ENCODE peak calls at places on chromosomes 6 and 20, in five cellular contexts. Y is stimulated activated CD8-positive, alpha-beta memory T cell treated with anti-CD3 and anti-CD28 coated beads, Interleukin-2, amount 100 ng/mL, for 1 hour; V is CD8-positive, alpha-beta T cell; M is NCI-H1694; W is activated CD4-positive, CD25-positive, alpha-beta regulatory T cell. H is an unnamed sample.

GRCh38 chr6:71289039-71289801 is 609 bp downstream of the OGFRL1 start:
- DNase-seq in Y (no peak), V (peak; percentile 3), M (peak; percentile 23), W (no peak), H (peak; percentile 30)

GRCh38 chr6:43967692-43968091 is 159.6 kb downstream of the MRPL14 start:
- DNase-seq in Y (no peak), V (no peak), M (no peak), W (no peak), H (no peak)

GRCh38 chr6:119497988-119498727 is 148.6 kb upstream of the MAN1A1 start:
- DNase-seq in Y (no peak), V (no peak), M (peak; percentile 9), W (no peak), H (no peak)

GRCh38 chr20:58433029-58433657 is 44.1 kb downstream of the VAPB start:
- DNase-seq in Y (no peak), V (no peak), M (no peak), W (no peak), H (no peak)

GRCh38 chr20:54179946-54180345 is 6.2 kb upstream of the CYP24A1 start:
- DNase-seq in Y (no peak), V (no peak), M (no peak), W (no peak), H (no peak)

GRCh38 chr20:7366189-7366588 is 574.1 kb downstream of the HAO1 start:
- DNase-seq in Y (no peak), V (no peak), M (no peak), W (no peak), H (no peak)

GRCh38 chr6:170295519-170296422 is 4.9 kb upstream of the DLL1 start:
- DNase-seq in Y (no peak), V (no peak), M (no peak), W (peak; percentile 45), H (no peak)

GRCh38 chr20:63924241-63924640 is 29.3 kb downstream of the DNAJC5 start:
- DNase-seq in Y (no peak), V (no peak), M (no peak), W (no peak), H (no peak)

GRCh38 chr20:46879386-46879785 is 15.3 kb upstream of the EYA2 start:
- DNase-seq in Y (no peak), V (no peak), M (no peak), W (no peak), H (no peak)

GRCh38 chr6:36639171-36639808 is 39.2 kb upstream of the CDKN1A start:
- DNase-seq in Y (no peak), V (no peak), M (no peak), W (no peak), H (no peak)

GRCh38 chr20:1336699-1337387 is 7.9 kb upstream of the SDCBP2 start:
- DNase-seq in Y (no peak), V (no peak), M (no peak), W (no peak), H (no peak)

GRCh38 chr20:44204156-44204831 is 6.3 kb downstream of the OSER1 start:
- DNase-seq in Y (no peak), V (no peak), M (no peak), W (no peak), H (no peak)

GRCh38 chr6:26269406-26270120 is 95.4 kb upstream of the BTN3A2 start:
- DNase-seq in Y (no peak), V (no peak), M (no peak), W (no peak), H (no peak)

GRCh38 chr20:39623584-39624234 is 661.6 kb downstream of the DHX35 start:
- DNase-seq in Y (no peak), V (no peak), M (no peak), W (no peak), H (no peak)

GRCh38 chr6:122246906-122247658 is 152.4 kb upstream of the HSF2 start:
- DNase-seq in Y (no peak), V (no peak), M (no peak), W (no peak), H (no peak)

GRCh38 chr20:35575958-35576357 is 34.1 kb downstream of the ERGIC3 start:
- DNase-seq in Y (no peak), V (no peak), M (no peak), W (no peak), H (no peak)

GRCh38 chr20:33272155-33272873 is 10.7 kb upstream of the BPIFB1 start:
- DNase-seq in Y (no peak), V (no peak), M (no peak), W (no peak), H (no peak)

GRCh38 chr6:144181639-144182038 is 31.3 kb downstream of the STX11 start:
- DNase-seq in Y (no peak), V (no peak), M (no peak), W (no peak), H (no peak)